ENCODE peak calls at places on chromosomes 16 and 17, in six cellular contexts. X is nucleus accumbens, A is HFF-Myc, V is right lobe of liver, S is T-helper 2 cell, U is Calu3. J is an unnamed sample.

GRCh38 chr17:34665150-34665802 is 85.9 kb downstream of the TMEM132E start:
- DNase-seq in U (no peak), S (no peak), A (no peak), V (no peak), X (no peak), J (no peak)

GRCh38 chr16:73065617-73066313 is 17.8 kb upstream of the ZFHX3 start:
- DNase-seq in U (no peak), A (no peak), S (no peak), X (no peak), V (no peak), J (peak)

GRCh38 chr16:89383095-89384003 is 107.0 kb downstream of the ANKRD11 start:
- DNase-seq in V (peak), X (no peak), S (peak), U (peak), A (no peak), J (peak)

GRCh38 chr17:19671433-19671832 is 22.9 kb downstream of the ALDH3A2 start:
- DNase-seq in U (no peak), A (no peak), X (no peak), V (no peak), S (no peak), J (no peak)

GRCh38 chr17:46182961-46183360 is 10.3 kb downstream of the KANSL1 start:
- DNase-seq in A (no peak), U (no peak), X (no peak), S (no peak), V (no peak), J (no peak)

GRCh38 chr16:50120732-50121131 is 32.4 kb upstream of the TENT4B start:
- DNase-seq in X (no peak), A (no peak), S (no peak), U (no peak), V (no peak), J (no peak)

GRCh38 chr16:2987286-2987685 is 7.0 kb upstream of the PKMYT1 start:
- DNase-seq in U (no peak), X (no peak), V (no peak), S (no peak), A (no peak), J (no peak)

GRCh38 chr16:79767597-79768280 is 167.2 kb upstream of the MAF start:
- DNase-seq in V (peak), X (no peak), A (no peak), S (peak), U (peak), J (peak)

GRCh38 chr17:2050246-2050866 is 4.5 kb upstream of the HIC1 start:
- DNase-seq in U (peak), X (no peak), A (no peak), S (peak), V (peak), J (peak)

GRCh38 chr17:73308017-73308823 is 3.6 kb downstream of the CDC42EP4 start:
- DNase-seq in U (peak), V (peak), X (no peak), A (no peak), S (no peak), J (peak)

GRCh38 chr16:3722508-3722907 is 5.2 kb upstream of the TRAP1 start:
- DNase-seq in S (no peak), X (no peak), A (no peak), U (no peak), V (no peak), J (no peak)

GRCh38 chr17:60249517-60249826 is 99.7 kb downstream of the CA4 start:
- DNase-seq in V (no peak), X (no peak), S (no peak), U (no peak), A (no peak), J (peak)

GRCh38 chr17:83100853-83101391 is 21.5 kb downstream of the METRNL start:
- DNase-seq in A (no peak), S (no peak), V (no peak), U (no peak), X (no peak), J (no peak)

GRCh38 chr16:65113441-65113840 is 8.4 kb downstream of the CDH11 start:
- DNase-seq in A (no peak), V (no peak), S (no peak), X (no peak), U (no peak), J (no peak)

GRCh38 chr16:25264599-25264998 is 7.0 kb upstream of the ZKSCAN2 start:
- DNase-seq in V (no peak), S (no peak), X (no peak), U (no peak), A (no peak), J (peak)